ENCODE peak calls at places on chromosomes 4 and X, in four cellular contexts. W is NCI-H510A treated with DMSO at 0.1 percent for 48 hours, V is retinal pigment epithelial cell, Y is naive B cell. K is an unnamed sample.

GRCh38 chrX:140510306-140510676 is 5.4 kb upstream of the SOX3 start:
- DNase-seq in W (no peak), V (no peak), Y (no peak), K (no peak)

GRCh38 chrX:71111141-71111843 is at the start of gene IL2RG:
- DNase-seq in W (no peak), V (no peak), Y (peak), K (peak)

GRCh38 chr4:42167709-42168108 is 15.3 kb upstream of the BEND4 start:
- DNase-seq in W (no peak), V (no peak), Y (peak), K (no peak)

GRCh38 chr4:1177274-1178141 is 5.1 kb upstream of the SPON2 start:
- DNase-seq in V (no peak), W (no peak), Y (no peak), K (no peak)

GRCh38 chr4:23934915-23935314 is 45.1 kb upstream of the PPARGC1A start:
- DNase-seq in W (no peak), Y (no peak), V (peak), K (no peak)

GRCh38 chr4:168755643-168756482 is 254.2 kb downstream of the CBR4 start:
- DNase-seq in Y (no peak), V (no peak), W (no peak), K (no peak)

GRCh38 chr4:76850010-76850441 is 47.9 kb downstream of the SOWAHB start:
- DNase-seq in Y (no peak), W (no peak), V (peak), K (no peak)

GRCh38 chr4:2689114-2689513 is 67.0 kb downstream of the TNIP2 start:
- DNase-seq in W (no peak), Y (no peak), V (peak), K (no peak)

GRCh38 chr4:140884431-140885058 is 128.4 kb upstream of the TBC1D9 start:
- DNase-seq in V (peak), Y (peak), W (peak), K (peak)

GRCh38 chrX:132270699-132271098 is 51.5 kb upstream of the RAP2C start:
- DNase-seq in Y (no peak), V (no peak), W (peak), K (no peak)